ENCODE peak calls at places on chromosomes 2 and 18, in five cellular contexts. F is RWPE1, X is NCI-H510A treated with DMSO at 0.1 percent for 48 hours, R is HEK293T, H is A549. J is an unnamed sample.

GRCh38 chr2:179264238-179265081 is at the start of gene SESTD1:
- DNase-seq in R (peak; percentile 71), H (peak; percentile 47), X (peak; percentile 91), F (peak; percentile 45), J (peak; percentile 86)

GRCh38 chr18:22632191-22632590 is 214.5 kb upstream of the CTAGE1 start:
- DNase-seq in R (no peak), F (no peak), H (no peak), X (no peak), J (no peak)

GRCh38 chr2:71605173-71605641 is 151.8 kb downstream of the DYSF start:
- DNase-seq in F (no peak), H (no peak), X (no peak), R (no peak), J (peak; percentile 12)

GRCh38 chr2:165787334-165787733 is 6.7 kb downstream of the GALNT3 start:
- DNase-seq in F (no peak), X (no peak), R (no peak), H (no peak), J (no peak)

GRCh38 chr18:49076767-49077166 is 126.0 kb upstream of the SMAD7 start:
- DNase-seq in X (no peak), H (no peak), F (no peak), R (no peak), J (no peak)

GRCh38 chr2:241777686-241778627 is 1.3 kb downstream of the GAL3ST2 start:
- DNase-seq in X (no peak), H (no peak), R (no peak), F (no peak), J (no peak)

GRCh38 chr2:177448031-177448430 is 55.5 kb downstream of the AGPS start:
- DNase-seq in X (no peak), F (no peak), R (no peak), H (no peak), J (no peak)

GRCh38 chr2:233798335-233799086 is 20.4 kb downstream of the MROH2A start:
- DNase-seq in H (no peak), R (no peak), X (no peak), F (no peak), J (no peak)

GRCh38 chr2:240965296-240965904 is 33.0 kb upstream of the SNED1 start:
- DNase-seq in H (no peak), R (no peak), F (no peak), X (no peak), J (no peak)

GRCh38 chr2:1564506-1564905 is 151.2 kb downstream of the TPO start:
- DNase-seq in F (no peak), X (no peak), H (no peak), R (no peak), J (no peak)

J was measured in glutamatergic neuron.